ENCODE peak calls at places on chromosomes 3 and 15, in seven cellular contexts. One of them, this sample, is unnamed.

GRCh38 chr3:14039149-14039548 is 85.5 kb downstream of the CHCHD4 start:
- DNase-seq in NCI-H524: no peak
- DNase-seq in C1 segment of cervical spinal cord: no peak
- DNase-seq in ovary: no peak
- DNase-seq in Caco-2: no peak
- DNase-seq in HT-29: no peak
- DNase-seq in stimulated activated CD4-positive, alpha-beta T cell treated with anti-CD3 and anti-CD28 coated beads, Interleukin-4, amount 100 ng/mL, for 48 hours: no peak
- DNase-seq in this sample: no peak

GRCh38 chr3:25461946-25462345 is 33.9 kb downstream of the RARB start:
- DNase-seq in NCI-H524: no peak
- DNase-seq in C1 segment of cervical spinal cord: no peak
- DNase-seq in ovary: no peak
- DNase-seq in Caco-2: no peak
- DNase-seq in HT-29: no peak
- DNase-seq in stimulated activated CD4-positive, alpha-beta T cell treated with anti-CD3 and anti-CD28 coated beads, Interleukin-4, amount 100 ng/mL, for 48 hours: no peak
- DNase-seq in this sample: no peak

GRCh38 chr15:46280753-46281521 is 646.1 kb downstream of the SQOR start:
- DNase-seq in NCI-H524: peak
- DNase-seq in C1 segment of cervical spinal cord: no peak
- DNase-seq in ovary: no peak
- DNase-seq in Caco-2: peak
- DNase-seq in HT-29: peak
- DNase-seq in stimulated activated CD4-positive, alpha-beta T cell treated with anti-CD3 and anti-CD28 coated beads, Interleukin-4, amount 100 ng/mL, for 48 hours: no peak
- DNase-seq in this sample: no peak

GRCh38 chr3:107884028-107884427 is 206.8 kb downstream of the CD47 start:
- DNase-seq in NCI-H524: no peak
- DNase-seq in C1 segment of cervical spinal cord: no peak
- DNase-seq in ovary: no peak
- DNase-seq in Caco-2: no peak
- DNase-seq in HT-29: no peak
- DNase-seq in stimulated activated CD4-positive, alpha-beta T cell treated with anti-CD3 and anti-CD28 coated beads, Interleukin-4, amount 100 ng/mL, for 48 hours: no peak
- DNase-seq in this sample: no peak

GRCh38 chr3:123338620-123339061 is 110.2 kb downstream of the ADCY5 start:
- DNase-seq in NCI-H524: no peak
- DNase-seq in C1 segment of cervical spinal cord: no peak
- DNase-seq in ovary: peak
- DNase-seq in Caco-2: no peak
- DNase-seq in HT-29: no peak
- DNase-seq in stimulated activated CD4-positive, alpha-beta T cell treated with anti-CD3 and anti-CD28 coated beads, Interleukin-4, amount 100 ng/mL, for 48 hours: no peak
- DNase-seq in this sample: no peak

GRCh38 chr3:42539871-42540714 is 37.6 kb downstream of the VIPR1 start:
- DNase-seq in NCI-H524: no peak
- DNase-seq in C1 segment of cervical spinal cord: no peak
- DNase-seq in ovary: no peak
- DNase-seq in Caco-2: peak
- DNase-seq in HT-29: peak
- DNase-seq in stimulated activated CD4-positive, alpha-beta T cell treated with anti-CD3 and anti-CD28 coated beads, Interleukin-4, amount 100 ng/mL, for 48 hours: peak
- DNase-seq in this sample: peak

GRCh38 chr3:156400062-156400461 is 154.9 kb downstream of the SSR3 start:
- DNase-seq in NCI-H524: no peak
- DNase-seq in C1 segment of cervical spinal cord: no peak
- DNase-seq in ovary: no peak
- DNase-seq in Caco-2: no peak
- DNase-seq in HT-29: no peak
- DNase-seq in stimulated activated CD4-positive, alpha-beta T cell treated with anti-CD3 and anti-CD28 coated beads, Interleukin-4, amount 100 ng/mL, for 48 hours: no peak
- DNase-seq in this sample: no peak

GRCh38 chr3:184375747-184376495 is 2.1 kb downstream of the THPO start:
- DNase-seq in NCI-H524: no peak
- DNase-seq in C1 segment of cervical spinal cord: no peak
- DNase-seq in ovary: no peak
- DNase-seq in Caco-2: no peak
- DNase-seq in HT-29: no peak
- DNase-seq in stimulated activated CD4-positive, alpha-beta T cell treated with anti-CD3 and anti-CD28 coated beads, Interleukin-4, amount 100 ng/mL, for 48 hours: no peak
- DNase-seq in this sample: no peak

GRCh38 chr3:125349556-125350165 is 25.5 kb downstream of the ZNF148 start:
- DNase-seq in NCI-H524: no peak
- DNase-seq in C1 segment of cervical spinal cord: no peak
- DNase-seq in ovary: no peak
- DNase-seq in Caco-2: no peak
- DNase-seq in HT-29: no peak
- DNase-seq in stimulated activated CD4-positive, alpha-beta T cell treated with anti-CD3 and anti-CD28 coated beads, Interleukin-4, amount 100 ng/mL, for 48 hours: no peak
- DNase-seq in this sample: no peak

GRCh38 chr15:93900476-93901400 is 330.6 kb upstream of the MCTP2 start:
- DNase-seq in NCI-H524: no peak
- DNase-seq in C1 segment of cervical spinal cord: no peak
- DNase-seq in ovary: no peak
- DNase-seq in Caco-2: no peak
- DNase-seq in HT-29: no peak
- DNase-seq in stimulated activated CD4-positive, alpha-beta T cell treated with anti-CD3 and anti-CD28 coated beads, Interleukin-4, amount 100 ng/mL, for 48 hours: no peak
- DNase-seq in this sample: no peak

GRCh38 chr15:63344737-63345390 is 36.8 kb downstream of the CA12 start:
- DNase-seq in NCI-H524: no peak
- DNase-seq in C1 segment of cervical spinal cord: no peak
- DNase-seq in ovary: no peak
- DNase-seq in Caco-2: no peak
- DNase-seq in HT-29: no peak
- DNase-seq in stimulated activated CD4-positive, alpha-beta T cell treated with anti-CD3 and anti-CD28 coated beads, Interleukin-4, amount 100 ng/mL, for 48 hours: no peak
- DNase-seq in this sample: no peak

GRCh38 chr3:15260531-15260930 is 54.5 kb downstream of the CAPN7 start:
- DNase-seq in NCI-H524: no peak
- DNase-seq in C1 segment of cervical spinal cord: no peak
- DNase-seq in ovary: no peak
- DNase-seq in Caco-2: no peak
- DNase-seq in HT-29: no peak
- DNase-seq in stimulated activated CD4-positive, alpha-beta T cell treated with anti-CD3 and anti-CD28 coated beads, Interleukin-4, amount 100 ng/mL, for 48 hours: no peak
- DNase-seq in this sample: no peak

GRCh38 chr15:63288778-63289378 is 11.5 kb downstream of the APH1B start:
- DNase-seq in NCI-H524: peak
- DNase-seq in C1 segment of cervical spinal cord: no peak
- DNase-seq in ovary: no peak
- DNase-seq in Caco-2: peak
- DNase-seq in HT-29: peak
- DNase-seq in stimulated activated CD4-positive, alpha-beta T cell treated with anti-CD3 and anti-CD28 coated beads, Interleukin-4, amount 100 ng/mL, for 48 hours: no peak
- DNase-seq in this sample: peak

GRCh38 chr15:55230953-55231352 is 34.2 kb upstream of the RSL24D1 start:
- DNase-seq in NCI-H524: no peak
- DNase-seq in C1 segment of cervical spinal cord: no peak
- DNase-seq in ovary: no peak
- DNase-seq in Caco-2: no peak
- DNase-seq in HT-29: no peak
- DNase-seq in stimulated activated CD4-positive, alpha-beta T cell treated with anti-CD3 and anti-CD28 coated beads, Interleukin-4, amount 100 ng/mL, for 48 hours: no peak
- DNase-seq in this sample: no peak

GRCh38 chr3:37148208-37148607 is 26.2 kb downstream of the LRRFIP2 start:
- DNase-seq in NCI-H524: no peak
- DNase-seq in C1 segment of cervical spinal cord: no peak
- DNase-seq in ovary: no peak
- DNase-seq in Caco-2: no peak
- DNase-seq in HT-29: no peak
- DNase-seq in stimulated activated CD4-positive, alpha-beta T cell treated with anti-CD3 and anti-CD28 coated beads, Interleukin-4, amount 100 ng/mL, for 48 hours: no peak
- DNase-seq in this sample: no peak

GRCh38 chr3:42660898-42661297 is 7.4 kb downstream of the ZBTB47 start:
- DNase-seq in NCI-H524: no peak
- DNase-seq in C1 segment of cervical spinal cord: no peak
- DNase-seq in ovary: no peak
- DNase-seq in Caco-2: no peak
- DNase-seq in HT-29: no peak
- DNase-seq in stimulated activated CD4-positive, alpha-beta T cell treated with anti-CD3 and anti-CD28 coated beads, Interleukin-4, amount 100 ng/mL, for 48 hours: no peak
- DNase-seq in this sample: peak

GRCh38 chr15:67276666-67277065 is 22.1 kb downstream of the IQCH start:
- DNase-seq in NCI-H524: no peak
- DNase-seq in C1 segment of cervical spinal cord: no peak
- DNase-seq in ovary: no peak
- DNase-seq in Caco-2: no peak
- DNase-seq in HT-29: no peak
- DNase-seq in stimulated activated CD4-positive, alpha-beta T cell treated with anti-CD3 and anti-CD28 coated beads, Interleukin-4, amount 100 ng/mL, for 48 hours: no peak
- DNase-seq in this sample: no peak

GRCh38 chr3:100561459-100562158 is 47.8 kb upstream of the ADGRG7 start:
- DNase-seq in NCI-H524: peak
- DNase-seq in C1 segment of cervical spinal cord: no peak
- DNase-seq in ovary: no peak
- DNase-seq in Caco-2: no peak
- DNase-seq in HT-29: no peak
- DNase-seq in stimulated activated CD4-positive, alpha-beta T cell treated with anti-CD3 and anti-CD28 coated beads, Interleukin-4, amount 100 ng/mL, for 48 hours: no peak
- DNase-seq in this sample: no peak

GRCh38 chr15:40313531-40314398 is 6.0 kb upstream of the PLCB2 start:
- DNase-seq in NCI-H524: peak
- DNase-seq in C1 segment of cervical spinal cord: no peak
- DNase-seq in ovary: peak
- DNase-seq in Caco-2: no peak
- DNase-seq in HT-29: peak
- DNase-seq in stimulated activated CD4-positive, alpha-beta T cell treated with anti-CD3 and anti-CD28 coated beads, Interleukin-4, amount 100 ng/mL, for 48 hours: no peak
- DNase-seq in this sample: no peak

GRCh38 chr3:171134170-171134569 is 107.7 kb upstream of the SLC2A2 start:
- DNase-seq in NCI-H524: no peak
- DNase-seq in C1 segment of cervical spinal cord: no peak
- DNase-seq in ovary: no peak
- DNase-seq in Caco-2: no peak
- DNase-seq in HT-29: no peak
- DNase-seq in stimulated activated CD4-positive, alpha-beta T cell treated with anti-CD3 and anti-CD28 coated beads, Interleukin-4, amount 100 ng/mL, for 48 hours: no peak
- DNase-seq in this sample: no peak

GRCh38 chr3:111538111-111538510 is 3.9 kb upstream of the CD96 start:
- DNase-seq in NCI-H524: no peak
- DNase-seq in C1 segment of cervical spinal cord: no peak
- DNase-seq in ovary: no peak
- DNase-seq in Caco-2: no peak
- DNase-seq in HT-29: no peak
- DNase-seq in stimulated activated CD4-positive, alpha-beta T cell treated with anti-CD3 and anti-CD28 coated beads, Interleukin-4, amount 100 ng/mL, for 48 hours: no peak
- DNase-seq in this sample: no peak

GRCh38 chr3:129623447-129624118 is 17.1 kb upstream of the PLXND1 start:
- DNase-seq in NCI-H524: no peak
- DNase-seq in C1 segment of cervical spinal cord: no peak
- DNase-seq in ovary: peak
- DNase-seq in Caco-2: no peak
- DNase-seq in HT-29: peak
- DNase-seq in stimulated activated CD4-positive, alpha-beta T cell treated with anti-CD3 and anti-CD28 coated beads, Interleukin-4, amount 100 ng/mL, for 48 hours: no peak
- DNase-seq in this sample: no peak

GRCh38 chr15:67840747-67841634 is 1.1 kb upstream of the RNU6-1 start:
- DNase-seq in NCI-H524: peak
- DNase-seq in C1 segment of cervical spinal cord: no peak
- DNase-seq in ovary: no peak
- DNase-seq in Caco-2: peak
- DNase-seq in HT-29: peak
- DNase-seq in stimulated activated CD4-positive, alpha-beta T cell treated with anti-CD3 and anti-CD28 coated beads, Interleukin-4, amount 100 ng/mL, for 48 hours: no peak
- DNase-seq in this sample: no peak

GRCh38 chr3:126438186-126438585 is 37.5 kb downstream of the ZXDC start:
- DNase-seq in NCI-H524: no peak
- DNase-seq in C1 segment of cervical spinal cord: no peak
- DNase-seq in ovary: peak
- DNase-seq in Caco-2: no peak
- DNase-seq in HT-29: no peak
- DNase-seq in stimulated activated CD4-positive, alpha-beta T cell treated with anti-CD3 and anti-CD28 coated beads, Interleukin-4, amount 100 ng/mL, for 48 hours: no peak
- DNase-seq in this sample: no peak

GRCh38 chr3:64454179-64454578 is 228.9 kb upstream of the PRICKLE2 start:
- DNase-seq in NCI-H524: no peak
- DNase-seq in C1 segment of cervical spinal cord: no peak
- DNase-seq in ovary: no peak
- DNase-seq in Caco-2: no peak
- DNase-seq in HT-29: no peak
- DNase-seq in stimulated activated CD4-positive, alpha-beta T cell treated with anti-CD3 and anti-CD28 coated beads, Interleukin-4, amount 100 ng/mL, for 48 hours: no peak
- DNase-seq in this sample: no peak

GRCh38 chr3:18618723-18619122 is 193.6 kb upstream of the SATB1 start:
- DNase-seq in NCI-H524: no peak
- DNase-seq in C1 segment of cervical spinal cord: no peak
- DNase-seq in ovary: no peak
- DNase-seq in Caco-2: no peak
- DNase-seq in HT-29: no peak
- DNase-seq in stimulated activated CD4-positive, alpha-beta T cell treated with anti-CD3 and anti-CD28 coated beads, Interleukin-4, amount 100 ng/mL, for 48 hours: no peak
- DNase-seq in this sample: no peak

This sample was measured in HuH-7.